ENCODE peak calls at places on chromosome 11, in four cellular contexts. One of them, this sample, is unnamed.
A peak's percentile ranks its signal among the peaks of the same experiment; 100 is the strongest.

GRCh38 chr11:106249857-106250256 is 172.4 kb downstream of the AASDHPPT start:
- DNase-seq in fibroblast of lung: no peak
- DNase-seq in upper lobe of right lung: no peak
- DNase-seq in stomach: no peak
- DNase-seq in this sample: no peak

GRCh38 chr11:114111369-114112042 is 52.0 kb downstream of the ZBTB16 start:
- DNase-seq in fibroblast of lung: peak; percentile 95
- DNase-seq in upper lobe of right lung: no peak
- DNase-seq in stomach: no peak
- DNase-seq in this sample: no peak

GRCh38 chr11:115464269-115464668 is 39.9 kb downstream of the CADM1 start:
- DNase-seq in fibroblast of lung: no peak
- DNase-seq in upper lobe of right lung: no peak
- DNase-seq in stomach: no peak
- DNase-seq in this sample: no peak

GRCh38 chr11:86174101-86175046 is 70.2 kb upstream of the EED start:
- DNase-seq in fibroblast of lung: peak; percentile 97
- DNase-seq in upper lobe of right lung: no peak
- DNase-seq in stomach: peak; percentile 44
- DNase-seq in this sample: peak; percentile 46

GRCh38 chr11:108835624-108836023 is 170.8 kb downstream of the DDX10 start:
- DNase-seq in fibroblast of lung: no peak
- DNase-seq in upper lobe of right lung: no peak
- DNase-seq in stomach: no peak
- DNase-seq in this sample: no peak

GRCh38 chr11:117815262-117815803 is 9.2 kb downstream of the FXYD2 start:
- DNase-seq in fibroblast of lung: no peak
- DNase-seq in upper lobe of right lung: no peak
- DNase-seq in stomach: no peak
- DNase-seq in this sample: peak; percentile 50

GRCh38 chr11:1652778-1653540 is 23.4 kb downstream of the KRTAP5-5 start:
- DNase-seq in fibroblast of lung: peak; percentile 47
- DNase-seq in upper lobe of right lung: peak; percentile 88
- DNase-seq in stomach: peak; percentile 83
- DNase-seq in this sample: peak; percentile 50

GRCh38 chr11:18611196-18611595 is 11.6 kb downstream of the MISFA start:
- DNase-seq in fibroblast of lung: no peak
- DNase-seq in upper lobe of right lung: no peak
- DNase-seq in stomach: no peak
- DNase-seq in this sample: no peak

GRCh38 chr11:123202155-123202714 is 7.2 kb upstream of the CLMP start:
- DNase-seq in fibroblast of lung: peak; percentile 80
- DNase-seq in upper lobe of right lung: no peak
- DNase-seq in stomach: no peak
- DNase-seq in this sample: no peak

GRCh38 chr11:2126520-2127085 is 12.6 kb downstream of the IGF2 start:
- DNase-seq in fibroblast of lung: no peak
- DNase-seq in upper lobe of right lung: no peak
- DNase-seq in stomach: no peak
- DNase-seq in this sample: no peak

GRCh38 chr11:95074806-95075563 is 8.3 kb downstream of the SRSF8 start:
- DNase-seq in fibroblast of lung: peak; percentile 38
- DNase-seq in upper lobe of right lung: peak; percentile 83
- DNase-seq in stomach: peak; percentile 86
- DNase-seq in this sample: no peak

GRCh38 chr11:120780239-120780638 is 243.7 kb upstream of the TBCEL start:
- DNase-seq in fibroblast of lung: no peak
- DNase-seq in upper lobe of right lung: no peak
- DNase-seq in stomach: no peak
- DNase-seq in this sample: no peak

GRCh38 chr11:116853461-116854073 is 16.1 kb upstream of the APOA1 start:
- DNase-seq in fibroblast of lung: peak; percentile 90
- DNase-seq in upper lobe of right lung: no peak
- DNase-seq in stomach: peak; percentile 53
- DNase-seq in this sample: peak; percentile 44

GRCh38 chr11:1557904-1558831 is 13.9 kb downstream of the DUSP8 start:
- DNase-seq in fibroblast of lung: peak; percentile 85
- DNase-seq in upper lobe of right lung: peak; percentile 77
- DNase-seq in stomach: peak; percentile 52
- DNase-seq in this sample: no peak

GRCh38 chr11:2297623-2298030 is 4.1 kb downstream of the C11orf21 start:
- DNase-seq in fibroblast of lung: no peak
- DNase-seq in upper lobe of right lung: no peak
- DNase-seq in stomach: no peak
- DNase-seq in this sample: no peak

GRCh38 chr11:86244063-86244521 is 461 bp upstream of the EED start:
- DNase-seq in fibroblast of lung: no peak
- DNase-seq in upper lobe of right lung: peak; percentile 92
- DNase-seq in stomach: peak; percentile 90
- DNase-seq in this sample: peak; percentile 91

GRCh38 chr11:111836162-111836561 is 35.2 kb downstream of the ALG9 start:
- DNase-seq in fibroblast of lung: peak; percentile 41
- DNase-seq in upper lobe of right lung: no peak
- DNase-seq in stomach: no peak
- DNase-seq in this sample: no peak

GRCh38 chr11:33376331-33377099 is 119.3 kb downstream of the HIPK3 start:
- DNase-seq in fibroblast of lung: no peak
- DNase-seq in upper lobe of right lung: no peak
- DNase-seq in stomach: no peak
- DNase-seq in this sample: no peak

GRCh38 chr11:68010058-68011041 is at the start of gene ALDH3B1:
- DNase-seq in fibroblast of lung: peak; percentile 91
- DNase-seq in upper lobe of right lung: peak; percentile 99
- DNase-seq in stomach: peak; percentile 95
- DNase-seq in this sample: no peak

GRCh38 chr11:120645639-120646038 is 134.1 kb downstream of the GRIK4 start:
- DNase-seq in fibroblast of lung: no peak
- DNase-seq in upper lobe of right lung: peak; percentile 48
- DNase-seq in stomach: no peak
- DNase-seq in this sample: no peak

GRCh38 chr11:22317656-22318055 is 20.5 kb upstream of the SLC17A6 start:
- DNase-seq in fibroblast of lung: no peak
- DNase-seq in upper lobe of right lung: no peak
- DNase-seq in stomach: no peak
- DNase-seq in this sample: no peak

GRCh38 chr11:70597006-70597555 is 198.8 kb downstream of the CTTN start:
- DNase-seq in fibroblast of lung: no peak
- DNase-seq in upper lobe of right lung: no peak
- DNase-seq in stomach: no peak
- DNase-seq in this sample: no peak

GRCh38 chr11:116871248-116871647 is 33.8 kb upstream of the APOA1 start:
- DNase-seq in fibroblast of lung: peak; percentile 78
- DNase-seq in upper lobe of right lung: no peak
- DNase-seq in stomach: no peak
- DNase-seq in this sample: no peak

GRCh38 chr11:58024601-58025091 is 965 bp downstream of the OR9Q1 start:
- DNase-seq in fibroblast of lung: peak; percentile 59
- DNase-seq in upper lobe of right lung: peak; percentile 69
- DNase-seq in stomach: peak; percentile 54
- DNase-seq in this sample: no peak

GRCh38 chr11:127383026-127383425 is 382.5 kb upstream of the KIRREL3 start:
- DNase-seq in fibroblast of lung: no peak
- DNase-seq in upper lobe of right lung: no peak
- DNase-seq in stomach: no peak
- DNase-seq in this sample: no peak

GRCh38 chr11:83409476-83409875 is 123.3 kb upstream of the CCDC90B start:
- DNase-seq in fibroblast of lung: no peak
- DNase-seq in upper lobe of right lung: no peak
- DNase-seq in stomach: no peak
- DNase-seq in this sample: no peak

GRCh38 chr11:64874308-64874707 is 4.1 kb downstream of the EHD1 start:
- DNase-seq in fibroblast of lung: no peak
- DNase-seq in upper lobe of right lung: no peak
- DNase-seq in stomach: no peak
- DNase-seq in this sample: no peak

GRCh38 chr11:2312232-2313042 is 10.6 kb downstream of the TSPAN32 start:
- DNase-seq in fibroblast of lung: peak; percentile 71
- DNase-seq in upper lobe of right lung: peak; percentile 66
- DNase-seq in stomach: no peak
- DNase-seq in this sample: no peak

GRCh38 chr11:126345759-126346585 is 9.5 kb upstream of the ST3GAL4 start:
- DNase-seq in fibroblast of lung: peak; percentile 63
- DNase-seq in upper lobe of right lung: no peak
- DNase-seq in stomach: no peak
- DNase-seq in this sample: no peak

GRCh38 chr11:44399968-44400367 is 90.0 kb upstream of the ALX4 start:
- DNase-seq in fibroblast of lung: no peak
- DNase-seq in upper lobe of right lung: no peak
- DNase-seq in stomach: no peak
- DNase-seq in this sample: no peak

GRCh38 chr11:96337541-96338530 is 5.2 kb downstream of the MAML2 start:
- DNase-seq in fibroblast of lung: peak; percentile 54
- DNase-seq in upper lobe of right lung: no peak
- DNase-seq in stomach: no peak
- DNase-seq in this sample: peak; percentile 28

GRCh38 chr11:43830928-43831440 is 49.6 kb upstream of the ALKBH3 start:
- DNase-seq in fibroblast of lung: peak; percentile 99
- DNase-seq in upper lobe of right lung: no peak
- DNase-seq in stomach: peak; percentile 25
- DNase-seq in this sample: no peak

GRCh38 chr11:112016765-112017356 is 8.3 kb upstream of the DLAT start:
- DNase-seq in fibroblast of lung: peak; percentile 66
- DNase-seq in upper lobe of right lung: no peak
- DNase-seq in stomach: no peak
- DNase-seq in this sample: no peak

GRCh38 chr11:17443000-17443399 is 33.6 kb downstream of the ABCC8 start:
- DNase-seq in fibroblast of lung: no peak
- DNase-seq in upper lobe of right lung: no peak
- DNase-seq in stomach: no peak
- DNase-seq in this sample: no peak

GRCh38 chr11:132142102-132142501 is 771.7 kb downstream of the NTM start:
- DNase-seq in fibroblast of lung: no peak
- DNase-seq in upper lobe of right lung: no peak
- DNase-seq in stomach: no peak
- DNase-seq in this sample: no peak

GRCh38 chr11:5275369-5276110 is 5.8 kb upstream of the HBE1 start:
- DNase-seq in fibroblast of lung: no peak
- DNase-seq in upper lobe of right lung: no peak
- DNase-seq in stomach: no peak
- DNase-seq in this sample: no peak

GRCh38 chr11:3123761-3124733 is 41.1 kb downstream of the OSBPL5 start:
- DNase-seq in fibroblast of lung: peak; percentile 97
- DNase-seq in upper lobe of right lung: peak; percentile 78
- DNase-seq in stomach: peak; percentile 67
- DNase-seq in this sample: no peak

DNA sequence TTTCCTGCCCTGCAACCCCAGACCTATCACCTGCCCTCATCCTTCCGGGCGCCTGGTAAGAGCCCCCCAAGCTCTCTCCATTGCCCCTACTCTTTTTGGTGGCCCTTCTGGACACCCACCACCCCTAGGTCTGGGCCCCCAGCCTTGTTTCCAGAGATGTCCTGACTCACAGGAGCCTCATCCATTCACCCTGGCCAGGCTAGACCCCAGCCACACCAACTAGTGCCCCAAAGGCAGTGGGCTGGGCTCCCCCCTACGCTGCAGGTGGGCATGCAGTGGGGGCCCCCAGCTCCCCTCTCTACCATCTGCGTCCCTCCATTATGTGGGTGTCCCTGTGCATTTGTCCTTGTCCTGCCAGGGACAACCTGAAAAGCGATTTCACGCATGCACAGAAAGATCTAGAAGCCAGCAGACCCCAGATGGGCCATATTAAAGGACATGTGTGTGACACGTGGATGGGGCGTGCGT is 1.4 kb downstream of the MRGPRF start:
- DNase-seq in fibroblast of lung: no peak
- DNase-seq in upper lobe of right lung: no peak
- DNase-seq in stomach: no peak
- DNase-seq in this sample: no peak
- H3K27ac ChIP-seq in fibroblast of lung: peak overlapping the region; percentile 98
- H3K27ac ChIP-seq in upper lobe of right lung: peak overlapping the region; percentile 78
- H3K27ac ChIP-seq in stomach: peak overlapping the region; percentile 94
- H3K27ac ChIP-seq in this sample: no peak overlapping the region

DNA sequence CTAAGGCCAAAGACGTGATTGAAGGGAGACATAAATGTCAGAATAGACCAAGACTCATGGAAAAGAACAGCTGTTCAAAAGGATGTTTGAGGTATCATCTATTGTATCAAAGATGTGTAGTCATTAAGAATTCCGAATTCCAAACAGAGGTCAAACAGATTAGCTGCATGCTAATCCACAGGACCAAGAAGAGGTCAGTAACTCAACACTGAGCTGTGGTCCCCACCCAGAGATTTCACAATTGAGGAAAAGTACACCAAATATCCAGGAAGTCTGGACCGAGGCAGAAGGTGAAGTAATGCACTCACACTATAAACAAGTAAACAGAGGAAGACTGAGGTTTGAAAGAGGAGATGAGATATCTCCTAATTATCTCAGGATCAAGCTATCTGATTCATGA is 29.6 kb upstream of the OR5P2 start:
- DNase-seq in fibroblast of lung: no peak
- DNase-seq in upper lobe of right lung: no peak
- DNase-seq in stomach: no peak
- DNase-seq in this sample: no peak
- H3K4me1 ChIP-seq in fibroblast of lung: no peaks in the 10 kb centered on the region
- H3K4me1 ChIP-seq in upper lobe of right lung: no peaks in the 10 kb centered on the region
- H3K4me1 ChIP-seq in stomach: no peaks in the 10 kb centered on the region
- H3K4me1 ChIP-seq in this sample: no peaks in the 10 kb centered on the region

DNA sequence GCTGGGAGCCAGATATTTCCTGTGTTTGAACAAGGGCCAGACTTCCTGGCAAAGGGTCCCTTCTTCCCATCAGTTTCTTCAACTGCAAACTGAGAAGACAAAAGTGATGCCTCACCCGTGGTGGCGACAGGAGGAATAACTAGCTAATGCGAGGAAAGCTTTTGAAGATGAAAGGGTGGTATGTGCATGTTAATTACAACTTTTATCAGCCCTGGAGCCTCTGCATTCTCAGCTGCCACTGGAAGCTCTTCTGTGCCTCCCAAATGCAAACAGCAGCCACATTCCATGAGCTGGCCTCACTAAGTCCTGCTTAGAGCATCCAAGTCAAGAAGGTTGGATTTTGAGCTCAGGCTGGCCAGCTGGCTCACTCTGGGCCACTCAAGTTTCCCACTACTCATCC is 12.9 kb downstream of the CD44 start:
- DNase-seq in fibroblast of lung: no peak
- DNase-seq in upper lobe of right lung: no peak
- DNase-seq in stomach: no peak
- DNase-seq in this sample: no peak
- H3K27ac ChIP-seq in fibroblast of lung: no peak overlapping the region
- H3K27ac ChIP-seq in upper lobe of right lung: no peak overlapping the region
- H3K27ac ChIP-seq in stomach: no peak overlapping the region
- H3K27ac ChIP-seq in this sample: peak overlapping the region; percentile 99

GRCh38 chr11:72429626-72430025 is 4.7 kb downstream of the CLPB start:
- DNase-seq in fibroblast of lung: no peak
- DNase-seq in upper lobe of right lung: no peak
- DNase-seq in stomach: no peak
- DNase-seq in this sample: no peak

GRCh38 chr11:72430743-72431570 is 3.4 kb downstream of the CLPB start:
- DNase-seq in fibroblast of lung: peak; percentile 67
- DNase-seq in upper lobe of right lung: no peak
- DNase-seq in stomach: peak; percentile 47
- DNase-seq in this sample: peak; percentile 13

GRCh38 chr11:72431846-72432245 is 2.5 kb downstream of the CLPB start:
- DNase-seq in fibroblast of lung: no peak
- DNase-seq in upper lobe of right lung: no peak
- DNase-seq in stomach: no peak
- DNase-seq in this sample: no peak

GRCh38 chr11:72433455-72434061 is 773 bp downstream of the CLPB start:
- DNase-seq in fibroblast of lung: no peak
- DNase-seq in upper lobe of right lung: no peak
- DNase-seq in stomach: no peak
- DNase-seq in this sample: no peak

GRCh38 chr11:72432347-72433287 is 1.7 kb downstream of the CLPB start:
- DNase-seq in fibroblast of lung: no peak
- DNase-seq in upper lobe of right lung: no peak
- DNase-seq in stomach: no peak
- DNase-seq in this sample: no peak
- H3K4me1 ChIP-seq in fibroblast of lung: peaks cover 2% of the 10 kb centered on the region
- H3K4me1 ChIP-seq in upper lobe of right lung: peaks cover 22% of the 10 kb centered on the region
- H3K4me1 ChIP-seq in stomach: peaks cover 22% of the 10 kb centered on the region
- H3K4me1 ChIP-seq in this sample: peaks cover 20% of the 10 kb centered on the region

This sample was measured in CD4-positive, CD25-positive, alpha-beta regulatory T cell.